ENCODE peak calls at places on chromosomes 1 and 21, in nine cellular contexts. One of them, this sample, is unnamed.

GRCh38 chr1:145690587-145691558 is 16.3 kb downstream of the PDZK1 start:
- DNase-seq in psoas muscle: no peak
- DNase-seq in stimulated activated CD4-positive, alpha-beta T cell treated with anti-CD3 and anti-CD28 coated beads, Interleukin-2, amount 100 ng/mL, for 48 hours: peak
- DNase-seq in T-helper 2 cell: peak
- DNase-seq in CD4-positive, alpha-beta memory T cell: peak
- DNase-seq in T-helper 9 cell: no peak
- DNase-seq in M059J: peak
- DNase-seq in nephron progenitor cell: no peak
- DNase-seq in NCI-H1105: no peak
- DNase-seq in this sample: peak

GRCh38 chr21:21163904-21164303 is 165.7 kb downstream of the NCAM2 start:
- DNase-seq in CD4-positive, alpha-beta memory T cell: peak
- DNase-seq in nephron progenitor cell: peak
- DNase-seq in T-helper 2 cell: peak
- DNase-seq in stimulated activated CD4-positive, alpha-beta T cell treated with anti-CD3 and anti-CD28 coated beads, Interleukin-2, amount 100 ng/mL, for 48 hours: peak
- DNase-seq in NCI-H1105: peak
- DNase-seq in T-helper 9 cell: peak
- DNase-seq in psoas muscle: no peak
- DNase-seq in M059J: peak
- DNase-seq in this sample: no peak

GRCh38 chr1:220772846-220773245 is 13.9 kb upstream of the MTARC1 start:
- DNase-seq in CD4-positive, alpha-beta memory T cell: no peak
- DNase-seq in NCI-H1105: no peak
- DNase-seq in M059J: no peak
- DNase-seq in T-helper 9 cell: no peak
- DNase-seq in T-helper 2 cell: no peak
- DNase-seq in nephron progenitor cell: no peak
- DNase-seq in psoas muscle: no peak
- DNase-seq in stimulated activated CD4-positive, alpha-beta T cell treated with anti-CD3 and anti-CD28 coated beads, Interleukin-2, amount 100 ng/mL, for 48 hours: no peak
- DNase-seq in this sample: no peak

GRCh38 chr1:26597629-26598039 is 68.1 kb downstream of the RPS6KA1 start:
- DNase-seq in CD4-positive, alpha-beta memory T cell: peak
- DNase-seq in T-helper 9 cell: no peak
- DNase-seq in M059J: peak
- DNase-seq in T-helper 2 cell: peak
- DNase-seq in nephron progenitor cell: no peak
- DNase-seq in psoas muscle: no peak
- DNase-seq in stimulated activated CD4-positive, alpha-beta T cell treated with anti-CD3 and anti-CD28 coated beads, Interleukin-2, amount 100 ng/mL, for 48 hours: no peak
- DNase-seq in NCI-H1105: peak
- DNase-seq in this sample: peak

GRCh38 chr1:15014521-15014920 is 139.0 kb upstream of the TMEM51 start:
- DNase-seq in stimulated activated CD4-positive, alpha-beta T cell treated with anti-CD3 and anti-CD28 coated beads, Interleukin-2, amount 100 ng/mL, for 48 hours: no peak
- DNase-seq in CD4-positive, alpha-beta memory T cell: no peak
- DNase-seq in NCI-H1105: no peak
- DNase-seq in nephron progenitor cell: no peak
- DNase-seq in M059J: peak
- DNase-seq in psoas muscle: no peak
- DNase-seq in T-helper 9 cell: no peak
- DNase-seq in T-helper 2 cell: no peak
- DNase-seq in this sample: no peak

GRCh38 chr1:234584926-234585325 is 25.1 kb downstream of the IRF2BP2 start:
- DNase-seq in M059J: peak
- DNase-seq in T-helper 2 cell: no peak
- DNase-seq in stimulated activated CD4-positive, alpha-beta T cell treated with anti-CD3 and anti-CD28 coated beads, Interleukin-2, amount 100 ng/mL, for 48 hours: no peak
- DNase-seq in CD4-positive, alpha-beta memory T cell: no peak
- DNase-seq in psoas muscle: no peak
- DNase-seq in nephron progenitor cell: no peak
- DNase-seq in T-helper 9 cell: no peak
- DNase-seq in NCI-H1105: no peak
- DNase-seq in this sample: no peak

GRCh38 chr1:94236021-94236491 is 1.3 kb downstream of the ARHGAP29 start:
- DNase-seq in NCI-H1105: no peak
- DNase-seq in psoas muscle: no peak
- DNase-seq in stimulated activated CD4-positive, alpha-beta T cell treated with anti-CD3 and anti-CD28 coated beads, Interleukin-2, amount 100 ng/mL, for 48 hours: no peak
- DNase-seq in T-helper 9 cell: no peak
- DNase-seq in nephron progenitor cell: no peak
- DNase-seq in T-helper 2 cell: no peak
- DNase-seq in M059J: peak
- DNase-seq in CD4-positive, alpha-beta memory T cell: no peak
- DNase-seq in this sample: no peak

GRCh38 chr21:31366825-31367224 is 22.8 kb upstream of the TIAM1 start:
- DNase-seq in T-helper 9 cell: no peak
- DNase-seq in M059J: peak
- DNase-seq in nephron progenitor cell: no peak
- DNase-seq in stimulated activated CD4-positive, alpha-beta T cell treated with anti-CD3 and anti-CD28 coated beads, Interleukin-2, amount 100 ng/mL, for 48 hours: no peak
- DNase-seq in CD4-positive, alpha-beta memory T cell: no peak
- DNase-seq in NCI-H1105: no peak
- DNase-seq in T-helper 2 cell: no peak
- DNase-seq in psoas muscle: no peak
- DNase-seq in this sample: no peak

GRCh38 chr1:77104672-77105071 is 114.6 kb downstream of the PIGK start:
- DNase-seq in NCI-H1105: no peak
- DNase-seq in stimulated activated CD4-positive, alpha-beta T cell treated with anti-CD3 and anti-CD28 coated beads, Interleukin-2, amount 100 ng/mL, for 48 hours: no peak
- DNase-seq in nephron progenitor cell: no peak
- DNase-seq in T-helper 9 cell: no peak
- DNase-seq in T-helper 2 cell: no peak
- DNase-seq in CD4-positive, alpha-beta memory T cell: no peak
- DNase-seq in M059J: no peak
- DNase-seq in psoas muscle: no peak
- DNase-seq in this sample: no peak

GRCh38 chr1:94919241-94920030 is 7.5 kb downstream of the CNN3 start:
- DNase-seq in stimulated activated CD4-positive, alpha-beta T cell treated with anti-CD3 and anti-CD28 coated beads, Interleukin-2, amount 100 ng/mL, for 48 hours: no peak
- DNase-seq in CD4-positive, alpha-beta memory T cell: no peak
- DNase-seq in T-helper 9 cell: no peak
- DNase-seq in NCI-H1105: no peak
- DNase-seq in M059J: no peak
- DNase-seq in T-helper 2 cell: no peak
- DNase-seq in nephron progenitor cell: no peak
- DNase-seq in psoas muscle: no peak
- DNase-seq in this sample: no peak

GRCh38 chr1:15617874-15618684 is 821 bp downstream of the DDI2 start:
- DNase-seq in M059J: peak
- DNase-seq in psoas muscle: no peak
- DNase-seq in CD4-positive, alpha-beta memory T cell: peak
- DNase-seq in T-helper 2 cell: peak
- DNase-seq in stimulated activated CD4-positive, alpha-beta T cell treated with anti-CD3 and anti-CD28 coated beads, Interleukin-2, amount 100 ng/mL, for 48 hours: no peak
- DNase-seq in nephron progenitor cell: no peak
- DNase-seq in NCI-H1105: peak
- DNase-seq in T-helper 9 cell: no peak
- DNase-seq in this sample: peak

GRCh38 chr1:42835422-42835821 is 11.0 kb upstream of the ZNF691 start:
- DNase-seq in T-helper 2 cell: no peak
- DNase-seq in T-helper 9 cell: no peak
- DNase-seq in M059J: no peak
- DNase-seq in stimulated activated CD4-positive, alpha-beta T cell treated with anti-CD3 and anti-CD28 coated beads, Interleukin-2, amount 100 ng/mL, for 48 hours: no peak
- DNase-seq in nephron progenitor cell: no peak
- DNase-seq in NCI-H1105: no peak
- DNase-seq in CD4-positive, alpha-beta memory T cell: no peak
- DNase-seq in psoas muscle: no peak
- DNase-seq in this sample: no peak

GRCh38 chr1:28512058-28512611 is 6.3 kb downstream of the RCC1 start:
- DNase-seq in stimulated activated CD4-positive, alpha-beta T cell treated with anti-CD3 and anti-CD28 coated beads, Interleukin-2, amount 100 ng/mL, for 48 hours: no peak
- DNase-seq in NCI-H1105: no peak
- DNase-seq in T-helper 9 cell: no peak
- DNase-seq in nephron progenitor cell: no peak
- DNase-seq in psoas muscle: no peak
- DNase-seq in M059J: no peak
- DNase-seq in T-helper 2 cell: no peak
- DNase-seq in CD4-positive, alpha-beta memory T cell: no peak
- DNase-seq in this sample: no peak

GRCh38 chr1:27966402-27967105 is 6.8 kb downstream of the XKR8 start:
- DNase-seq in NCI-H1105: no peak
- DNase-seq in nephron progenitor cell: no peak
- DNase-seq in T-helper 9 cell: no peak
- DNase-seq in M059J: peak
- DNase-seq in psoas muscle: no peak
- DNase-seq in T-helper 2 cell: no peak
- DNase-seq in stimulated activated CD4-positive, alpha-beta T cell treated with anti-CD3 and anti-CD28 coated beads, Interleukin-2, amount 100 ng/mL, for 48 hours: no peak
- DNase-seq in CD4-positive, alpha-beta memory T cell: no peak
- DNase-seq in this sample: no peak

GRCh38 chr1:214670098-214670497 is 67.1 kb downstream of the CENPF start:
- DNase-seq in T-helper 2 cell: no peak
- DNase-seq in psoas muscle: peak
- DNase-seq in T-helper 9 cell: no peak
- DNase-seq in CD4-positive, alpha-beta memory T cell: no peak
- DNase-seq in stimulated activated CD4-positive, alpha-beta T cell treated with anti-CD3 and anti-CD28 coated beads, Interleukin-2, amount 100 ng/mL, for 48 hours: no peak
- DNase-seq in M059J: peak
- DNase-seq in NCI-H1105: no peak
- DNase-seq in nephron progenitor cell: no peak
- DNase-seq in this sample: no peak

GRCh38 chr1:219699870-219700269 is 87.0 kb upstream of the ZC3H11B start:
- DNase-seq in T-helper 9 cell: no peak
- DNase-seq in stimulated activated CD4-positive, alpha-beta T cell treated with anti-CD3 and anti-CD28 coated beads, Interleukin-2, amount 100 ng/mL, for 48 hours: no peak
- DNase-seq in T-helper 2 cell: no peak
- DNase-seq in CD4-positive, alpha-beta memory T cell: no peak
- DNase-seq in M059J: peak
- DNase-seq in NCI-H1105: no peak
- DNase-seq in psoas muscle: no peak
- DNase-seq in nephron progenitor cell: no peak
- DNase-seq in this sample: no peak

GRCh38 chr1:224052767-224053166 is 61.1 kb upstream of the FBXO28 start:
- DNase-seq in CD4-positive, alpha-beta memory T cell: no peak
- DNase-seq in T-helper 9 cell: no peak
- DNase-seq in NCI-H1105: no peak
- DNase-seq in psoas muscle: no peak
- DNase-seq in M059J: peak
- DNase-seq in T-helper 2 cell: no peak
- DNase-seq in stimulated activated CD4-positive, alpha-beta T cell treated with anti-CD3 and anti-CD28 coated beads, Interleukin-2, amount 100 ng/mL, for 48 hours: no peak
- DNase-seq in nephron progenitor cell: no peak
- DNase-seq in this sample: no peak

This sample was measured in GM18507.